ENCODE peak calls at places on chromosomes 3 and 15, in seven cellular contexts. I is Caco-2, Z is LoVo, V is GM23248, J is foreskin fibroblast, L is fibroblast of lung, F is T-helper 2 cell. U is an unnamed sample.

GRCh38 chr3:186871403-186871924 is 29.0 kb downstream of the ADIPOQ start:
- DNase-seq in I (no peak), Z (no peak), V (no peak), J (no peak), L (no peak), F (peak), U (no peak)

GRCh38 chr15:70741677-70742293 is 21.6 kb downstream of the UACA start:
- DNase-seq in I (no peak), Z (peak), V (peak), J (peak), L (peak), F (no peak), U (no peak)

GRCh38 chr15:95840004-95840403 is 490.5 kb upstream of the NR2F2 start:
- DNase-seq in I (no peak), Z (no peak), V (peak), J (peak), L (peak), F (no peak), U (no peak)

GRCh38 chr3:192812736-192813383 is 85.5 kb upstream of the FGF12 start:
- DNase-seq in I (no peak), Z (peak), V (peak), J (peak), L (peak), F (no peak), U (peak)

GRCh38 chr3:29764603-29765254 is 483.9 kb downstream of the RBMS3 start:
- DNase-seq in I (no peak), Z (peak), V (peak), J (peak), L (peak), F (no peak), U (peak)

GRCh38 chr15:74873756-74874424 is 725 bp upstream of the SCAMP2 start:
- DNase-seq in I (no peak), Z (peak), V (peak), J (no peak), L (no peak), F (peak), U (no peak)

GRCh38 chr3:115699741-115700140 is 76.4 kb downstream of the GAP43 start:
- DNase-seq in I (no peak), Z (no peak), V (peak), J (no peak), L (peak), F (no peak), U (no peak)

GRCh38 chr3:31100519-31100918 is 206.1 kb upstream of the GADL1 start:
- DNase-seq in I (no peak), Z (no peak), V (no peak), J (no peak), L (no peak), F (no peak), U (no peak)

GRCh38 chr3:131903988-131904415 is 130.8 kb downstream of the CPNE4 start:
- DNase-seq in I (peak), Z (no peak), V (peak), J (peak), L (peak), F (no peak), U (no peak)

GRCh38 chr15:66772604-66772966 is 70.5 kb downstream of the SMAD6 start:
- DNase-seq in I (no peak), Z (no peak), V (no peak), J (no peak), L (no peak), F (no peak), U (no peak)

GRCh38 chr3:33597257-33597689 is 120.8 kb downstream of the CLASP2 start:
- DNase-seq in I (no peak), Z (no peak), V (no peak), J (no peak), L (no peak), F (no peak), U (no peak)

U was measured in NCI-H1105 treated with DMSO at 0.1 percent for 48 hours.